ENCODE peak calls at places on chromosomes 13 and 19, in four cellular contexts. R is adrenal gland, V is uterus, N is right lobe of liver. S is an unnamed sample. For H3K4me1, the result is how much of the 10 kb centered on the place peaks cover.

GRCh38 chr13:113373811-113374485 is 10.0 kb upstream of the GRTP1 start:
- DNase-seq in R (peak), V (no peak), N (no peak), S (no peak)

GRCh38 chr13:50132937-50133276 is 117.7 kb downstream of the KCNRG start:
- DNase-seq in R (no peak), V (no peak), N (no peak), S (no peak)

GRCh38 chr19:36688058-36688457 is 646 bp downstream of the ZNF567 start:
- DNase-seq in R (no peak), V (no peak), N (no peak), S (no peak)

GRCh38 chr19:18456974-18457373 is 19.0 kb upstream of the ISYNA1 start:
- DNase-seq in R (peak), V (peak), N (no peak), S (no peak)

GRCh38 chr19:35417278-35417677 is 30.8 kb upstream of the FFAR2 start:
- DNase-seq in R (no peak), V (no peak), N (no peak), S (no peak)

GRCh38 chr19:5691930-5692784 is 2.1 kb downstream of the RPL36 start:
- DNase-seq in R (peak), V (no peak), N (peak), S (no peak)

GRCh38 chr19:2475018-2475701 is 767 bp upstream of the GADD45B start:
- DNase-seq in R (peak), V (peak), N (peak), S (peak)

GRCh38 chr19:36604656-36605100 is 435 bp upstream of the ZNF382 start:
- DNase-seq in R (peak), V (peak), N (peak), S (peak)

GRCh38 chr19:42225718-42226292 is 5.7 kb downstream of the ZNF526 start:
- DNase-seq in R (no peak), V (no peak), N (no peak), S (no peak)

GRCh38 chr13:29935309-29935981 is 85.0 kb upstream of the UBL3 start:
- DNase-seq in R (no peak), V (no peak), N (no peak), S (no peak)

GRCh38 chr13:113034451-113035208 is 65.6 kb downstream of the MCF2L start:
- DNase-seq in R (peak), V (peak), N (peak), S (peak)

GRCh38 chr19:57351867-57352266 is 796 bp downstream of the ZNF304 start:
- DNase-seq in R (no peak), V (no peak), N (no peak), S (no peak)

GRCh38 chr13:37526710-37527446 is 71.7 kb downstream of the POSTN start:
- DNase-seq in R (no peak), V (no peak), N (no peak), S (no peak)

GRCh38 chr19:47228168-47228936 is 2.6 kb downstream of the BBC3 start:
- DNase-seq in R (peak), V (peak), N (peak), S (no peak)
- H3K4me1 ChIP-seq in R (under half), V (under half), N (under half), S (under half)

GRCh38 chr13:73142091-73142490 is 83.3 kb downstream of the KLF5 start:
- DNase-seq in R (no peak), V (no peak), N (no peak), S (no peak)

GRCh38 chr13:73138276-73138950 is 79.6 kb downstream of the KLF5 start:
- DNase-seq in R (no peak), V (no peak), N (no peak), S (no peak)

GRCh38 chr13:73138967-73139491 is 80.2 kb downstream of the KLF5 start:
- DNase-seq in R (no peak), V (no peak), N (no peak), S (no peak)

GRCh38 chr13:73141292-73141771 is 82.5 kb downstream of the KLF5 start:
- DNase-seq in R (no peak), V (no peak), N (no peak), S (no peak)

DNA sequence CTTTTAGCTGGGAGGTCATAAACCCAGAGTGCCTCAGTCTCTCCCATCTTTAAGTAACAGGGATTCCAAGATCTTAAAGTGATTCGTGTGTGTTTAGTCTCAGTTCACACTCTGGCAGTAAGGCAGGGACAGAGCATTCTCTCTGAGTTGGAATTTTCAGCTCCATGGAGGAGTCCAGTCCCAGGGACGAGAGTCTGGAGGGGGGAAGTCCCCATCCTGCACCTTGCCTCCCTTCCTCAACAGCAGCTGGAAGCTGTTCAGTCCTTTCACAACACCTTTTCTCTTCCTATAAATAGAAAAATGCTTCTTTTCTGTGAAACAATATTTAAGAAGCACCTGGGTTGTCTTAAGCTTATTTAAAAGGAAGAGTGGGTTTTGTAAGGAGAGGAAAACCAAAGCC is 82.0 kb downstream of the KLF5 start:
- DNase-seq in R (no peak), V (no peak), N (no peak), S (no peak)
- TF ChIP-seq POLR2A in R (no peak), V (no peak), N (no peak), S (no peak)

GRCh38 chr19:4378886-4379285 is 21.5 kb downstream of the SH3GL1 start:
- DNase-seq in R (no peak), V (no peak), N (no peak), S (no peak)

GRCh38 chr19:4375164-4375619 is 25.2 kb downstream of the SH3GL1 start:
- DNase-seq in R (peak), V (no peak), N (peak), S (no peak)

GRCh38 chr19:4375620-4376228 is 24.6 kb downstream of the SH3GL1 start:
- DNase-seq in R (no peak), V (peak), N (no peak), S (no peak)

GRCh38 chr19:4376245-4376990 is 23.9 kb downstream of the SH3GL1 start:
- DNase-seq in R (no peak), V (no peak), N (no peak), S (no peak)

DNA sequence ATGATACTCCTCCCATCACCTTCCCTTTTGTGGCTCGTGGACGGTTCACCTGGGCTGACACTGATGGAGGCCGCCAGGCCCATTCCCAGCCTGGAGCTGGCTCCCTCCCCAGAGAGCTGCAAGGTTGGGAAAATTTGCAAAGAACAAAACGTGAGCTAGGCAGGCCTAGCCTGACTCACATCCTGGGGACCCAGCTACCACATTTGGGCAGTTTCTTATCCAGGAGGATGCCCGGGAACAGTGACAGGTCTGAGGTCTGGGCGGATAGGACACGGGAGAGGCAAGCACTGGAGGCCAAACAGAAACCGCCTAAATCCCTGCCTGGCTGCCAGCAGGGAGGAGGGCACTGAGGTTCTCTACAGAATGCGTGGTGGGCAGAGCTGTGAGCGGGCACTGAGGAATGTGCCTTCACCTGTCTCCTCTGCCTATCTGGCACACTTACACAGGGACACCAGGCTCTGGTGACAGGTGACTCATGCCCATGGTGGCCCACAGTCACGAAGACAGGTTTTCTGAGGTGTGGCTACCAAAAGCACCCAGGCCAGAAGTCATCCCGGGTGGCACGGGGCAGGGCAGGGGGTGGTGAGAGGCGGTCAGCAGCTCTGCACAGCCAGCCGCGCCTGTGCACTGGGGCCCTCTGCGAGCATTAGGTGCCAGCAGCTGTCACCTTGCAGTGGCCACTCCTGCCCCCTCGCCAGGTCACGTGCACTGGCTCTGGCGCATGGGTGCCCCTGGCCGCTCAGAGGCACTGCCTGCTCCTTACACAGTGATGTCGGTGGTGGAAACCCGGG is 23.2 kb downstream of the SH3GL1 start:
- DNase-seq in R (no peak), V (peak), N (peak), S (no peak)
- H3K4me1 ChIP-seq in R (half or more), V (under half), N (under half), S (under half)

GRCh38 chr19:48963371-48964204 is 1.5 kb upstream of the FTL start:
- DNase-seq in R (peak), V (peak), N (peak), S (peak)
- TF ChIP-seq POLR2A in R (no peak), V (peak), N (peak), S (peak)

GRCh38 chr13:93227280-93227905 is 786 bp downstream of the GPC6 start:
- DNase-seq in R (no peak), V (no peak), N (peak), S (peak)

GRCh38 chr13:93233997-93234416 is 7.4 kb downstream of the GPC6 start:
- DNase-seq in R (no peak), V (no peak), N (peak), S (no peak)

GRCh38 chr13:93231867-93232266 is 5.3 kb downstream of the GPC6 start:
- DNase-seq in R (no peak), V (no peak), N (peak), S (no peak)

GRCh38 chr13:93227906-93228801 is 1.5 kb downstream of the GPC6 start:
- DNase-seq in R (peak), V (peak), N (peak), S (peak)

GRCh38 chr13:93230466-93230865 is 3.9 kb downstream of the GPC6 start:
- DNase-seq in R (no peak), V (no peak), N (no peak), S (no peak)
- H3K4me1 ChIP-seq in R (under half), V (under half), N (under half), S (under half)

GRCh38 chr19:7477758-7478157 is 11.1 kb downstream of the PEX11G start:
- DNase-seq in R (no peak), V (no peak), N (no peak), S (no peak)
- TF ChIP-seq POLR2A in R (no peak), V (no peak), N (no peak), S (no peak)

DNA sequence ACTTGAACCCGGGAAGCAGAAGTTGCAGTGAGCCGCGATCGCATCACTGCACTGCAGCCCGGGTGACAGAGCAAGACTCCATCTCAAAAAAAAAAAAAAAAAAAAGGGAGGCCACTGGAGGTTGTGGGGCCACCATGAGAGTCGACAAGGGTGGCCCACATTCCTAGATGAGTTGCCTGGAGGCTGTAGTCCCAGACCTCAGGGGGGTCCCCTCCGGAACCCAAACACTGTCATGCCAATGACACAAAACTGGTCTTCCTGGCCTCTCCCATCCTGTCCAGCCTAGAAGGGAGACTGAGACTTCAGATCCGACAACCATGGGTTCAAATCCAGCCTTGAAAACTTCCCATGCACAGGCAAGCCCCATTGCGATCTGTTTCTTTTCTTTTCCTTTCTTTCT is 14.7 kb downstream of the SPC24 start:
- DNase-seq in R (no peak), V (no peak), N (no peak), S (no peak)
- H3K4me1 ChIP-seq in R (under half), V (under half), N (under half), S (under half)

GRCh38 chr19:53466726-53467125 is 807 bp upstream of the ZNF813 start:
- DNase-seq in R (no peak), V (no peak), N (no peak), S (no peak)

GRCh38 chr19:53467138-53467502 is 413 bp upstream of the ZNF813 start:
- DNase-seq in R (no peak), V (no peak), N (no peak), S (no peak)

GRCh38 chr19:53463263-53463662 is 4.3 kb upstream of the ZNF813 start:
- DNase-seq in R (peak), V (peak), N (peak), S (no peak)

GRCh38 chr19:53471916-53472315 is 4.4 kb downstream of the ZNF813 start:
- DNase-seq in R (no peak), V (no peak), N (no peak), S (no peak)

DNA sequence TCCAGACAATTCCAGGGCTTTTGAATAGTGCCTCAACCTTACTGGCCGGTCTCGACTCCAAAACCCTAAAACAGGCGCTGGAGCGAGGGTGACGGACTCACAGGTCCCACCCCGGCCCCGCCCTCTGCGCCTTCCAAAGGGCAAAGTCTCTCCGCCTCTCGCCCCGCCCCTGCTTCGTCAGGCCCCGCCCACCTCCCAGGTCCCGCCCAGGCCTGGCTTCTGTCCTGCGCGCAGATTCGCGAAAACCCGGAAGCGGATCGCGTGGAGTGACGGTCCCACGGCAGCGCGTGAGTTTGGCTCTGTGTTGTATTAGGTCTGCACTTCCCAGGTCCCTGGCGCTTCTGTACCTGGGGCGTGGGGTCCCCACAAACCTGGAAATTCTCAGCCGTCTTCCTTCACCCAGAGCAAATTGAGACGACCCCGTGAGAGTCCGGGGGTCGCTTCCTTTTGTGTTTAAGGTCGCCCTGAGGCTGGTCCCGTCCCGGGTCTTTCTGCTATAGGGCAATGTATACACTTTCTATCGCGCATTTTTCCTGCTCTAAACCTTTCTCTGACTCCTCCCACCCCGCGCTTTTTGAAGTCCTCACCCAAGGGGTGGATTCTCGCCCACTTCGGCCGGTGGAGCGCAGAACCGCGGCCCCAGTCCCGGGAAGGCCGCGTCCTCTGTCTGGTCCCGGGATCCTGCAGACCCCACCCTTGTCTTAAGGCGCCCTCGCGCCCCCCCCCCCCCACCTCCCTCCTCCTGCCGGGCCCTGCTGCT is at the start of gene ZNF813:
- DNase-seq in R (peak), V (peak), N (peak), S (peak)
- TF ChIP-seq POLR2A in R (peak), V (no peak), N (peak), S (peak)

DNA sequence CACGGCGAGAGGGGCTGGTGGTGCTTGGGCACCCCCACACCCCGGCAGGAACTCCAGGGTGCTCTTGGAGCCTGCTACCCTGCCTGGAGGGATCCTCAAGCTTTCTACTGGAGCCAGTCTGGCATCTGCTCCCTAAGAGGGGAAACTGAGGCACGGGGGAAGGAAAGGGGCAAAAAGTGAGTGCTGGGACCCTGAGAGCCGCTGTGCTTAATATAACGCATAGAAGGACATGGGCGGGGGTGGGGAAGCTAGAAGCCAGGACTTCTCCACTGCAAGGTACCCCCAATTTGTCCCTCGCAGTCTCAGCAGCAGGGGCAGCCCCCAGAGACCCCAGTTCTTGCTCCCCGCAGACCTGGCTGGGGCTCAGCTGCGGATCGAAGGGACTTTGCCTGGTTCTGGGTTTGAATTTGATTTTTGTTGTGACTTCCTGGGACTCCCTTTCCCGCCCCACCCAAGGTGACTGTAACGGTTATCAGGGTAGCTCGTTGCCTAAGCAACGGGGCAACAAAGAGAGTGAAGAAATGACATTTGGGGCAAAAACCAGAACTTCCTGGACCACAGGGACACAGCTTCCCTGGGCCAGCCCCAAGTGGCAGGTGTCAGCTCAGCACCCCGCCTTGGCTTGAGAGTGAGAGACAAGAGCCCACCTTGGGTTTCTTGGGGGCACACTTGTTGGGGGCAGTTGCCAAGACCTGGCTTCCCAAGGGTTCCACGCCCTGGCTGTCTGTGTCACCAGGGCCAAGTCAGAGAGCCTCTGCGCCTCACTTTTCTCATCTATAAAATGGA is 638 bp downstream of the ADGRE5 start:
- DNase-seq in R (peak), V (peak), N (no peak), S (no peak)
- H3K4me1 ChIP-seq in R (under half), V (under half), N (under half), S (under half)

DNA sequence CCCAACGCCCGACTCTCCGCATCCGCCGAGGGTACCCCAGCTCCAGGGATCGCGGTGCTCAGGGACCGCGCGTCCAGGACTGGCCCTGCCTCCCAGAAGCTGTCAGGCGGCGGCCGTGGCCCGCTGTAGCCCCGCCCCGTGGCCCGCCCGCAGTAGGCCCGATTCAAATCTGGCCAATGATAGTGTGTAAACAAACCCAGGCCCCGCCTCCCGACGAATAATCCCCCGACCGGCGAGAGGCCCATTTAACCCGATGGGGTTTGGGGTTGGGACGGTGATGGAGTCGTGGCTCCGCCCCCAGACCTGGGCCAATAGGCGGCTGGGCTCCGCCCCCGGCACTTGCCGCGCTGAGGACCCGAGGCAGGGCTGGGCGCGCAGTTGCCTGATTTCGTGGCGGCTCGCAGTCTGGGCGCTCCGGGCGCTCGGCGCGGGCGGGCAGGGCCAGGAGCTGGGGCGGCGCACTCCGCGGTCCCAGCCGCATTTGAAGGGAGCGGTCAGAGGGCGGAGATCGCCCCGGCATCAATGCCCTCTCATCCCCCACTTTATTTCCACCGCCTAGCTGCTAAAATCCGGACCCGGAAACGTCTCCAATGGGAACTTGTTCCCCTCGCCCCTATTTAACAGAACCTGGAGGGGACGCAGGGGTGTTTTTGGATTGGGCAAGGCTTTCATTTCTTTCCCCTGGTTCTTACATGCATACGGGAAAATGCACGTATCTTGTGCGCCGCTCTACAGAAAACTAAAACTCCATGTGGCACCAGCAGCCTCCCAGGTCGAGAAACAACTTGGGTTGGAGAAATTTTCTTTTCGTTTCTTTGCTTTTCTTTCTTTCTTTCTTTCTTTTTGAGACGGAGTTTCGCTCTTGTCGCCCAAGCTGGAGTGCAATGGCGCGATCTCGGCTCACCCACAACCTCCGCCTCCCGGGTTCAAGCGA is 8.4 kb upstream of the BICRA start:
- DNase-seq in R (peak), V (peak), N (peak), S (peak)
- TF ChIP-seq POLR2A in R (peak), V (peak), N (peak), S (peak)

S was measured in prostate gland.